ENCODE peak calls at places on chromosomes 11 and 22, in seven cellular contexts. G is aorta, M is tibial artery, L is spleen, T is neural progenitor cell, Q is fibroblast of lung, N is neuronal stem cell. B is an unnamed sample. For H3K9me3, the result is how much of the 10 kb centered on the place peaks cover.

GRCh38 chr11:19954899-19955298 is 205.4 kb downstream of the DBX1 start:
- DNase-seq in T (no peak), G (no peak), N (no peak), Q (peak), L (no peak), M (no peak), B (no peak)

GRCh38 chr11:102469196-102469821 is 16.7 kb upstream of the TMEM123 start:
- DNase-seq in L (no peak), M (no peak), T (no peak), Q (peak), N (no peak), G (no peak), B (no peak)

GRCh38 chr11:20342347-20343279 is 20.9 kb upstream of the HTATIP2 start:
- DNase-seq in L (no peak), M (no peak), G (no peak), Q (no peak), N (peak), T (peak), B (no peak)

GRCh38 chr11:27611946-27612455 is 88.3 kb downstream of the BDNF start:
- DNase-seq in N (no peak), Q (no peak), M (no peak), L (no peak), G (no peak), T (no peak), B (no peak)

GRCh38 chr11:86955111-86955673 is at the start of gene FZD4:
- DNase-seq in N (peak), L (peak), G (peak), T (peak), M (peak), Q (peak), B (peak)

GRCh38 chr22:49331878-49332277 is 495.8 kb downstream of the BRD1 start:
- DNase-seq in N (no peak), Q (no peak), T (no peak), G (peak), L (peak), M (no peak), B (no peak)

GRCh38 chr11:132604446-132604845 is 927.9 kb downstream of the OPCML start:
- DNase-seq in M (no peak), L (no peak), G (no peak), T (no peak), Q (peak), N (no peak), B (no peak)

GRCh38 chr11:114285599-114285998 is 10.6 kb upstream of the NNMT start:
- DNase-seq in G (no peak), N (no peak), Q (peak), T (no peak), L (no peak), M (peak), B (no peak)

GRCh38 chr11:8593935-8594909 is at the start of gene STK33:
- DNase-seq in G (peak), N (peak), L (peak), T (peak), M (no peak), Q (peak), B (no peak)

GRCh38 chr11:121722431-121723256 is 269.9 kb upstream of the SORL1-AS1 start:
- DNase-seq in G (peak), M (peak), T (peak), N (peak), Q (peak), L (no peak), B (no peak)

GRCh38 chr11:130411223-130411622 is 17.2 kb downstream of the ADAMTS8 start:
- DNase-seq in M (no peak), L (no peak), N (no peak), Q (no peak), G (no peak), T (no peak), B (no peak)

GRCh38 chr11:130197386-130198035 is 37.9 kb downstream of the ST14 start:
- DNase-seq in L (no peak), M (no peak), Q (no peak), N (no peak), G (no peak), T (no peak), B (no peak)

GRCh38 chr11:73429121-73429740 is 53.0 kb downstream of the RELT start:
- DNase-seq in T (no peak), N (no peak), L (no peak), G (no peak), Q (peak), M (no peak), B (no peak)

GRCh38 chr11:13216019-13217006 is 61.3 kb upstream of the BMAL1 start:
- DNase-seq in G (peak), L (no peak), N (peak), T (peak), Q (peak), M (no peak), B (no peak)

GRCh38 chr22:29813563-29813962 is 24.5 kb downstream of the ASCC2 start:
- DNase-seq in Q (peak), M (no peak), T (no peak), G (no peak), N (no peak), L (no peak), B (no peak)

GRCh38 chr11:21988477-21988876 is 204.4 kb upstream of the ANO5 start:
- DNase-seq in N (no peak), Q (no peak), G (no peak), T (no peak), L (no peak), M (no peak), B (no peak)

GRCh38 chr11:32131321-32131720 is 40.4 kb downstream of the RCN1 start:
- DNase-seq in M (no peak), L (no peak), G (no peak), Q (no peak), T (no peak), N (no peak), B (no peak)

GRCh38 chr22:47397673-47398072 is 635.2 kb downstream of the TBC1D22A start:
- DNase-seq in N (no peak), M (no peak), Q (no peak), G (peak), L (peak), T (no peak), B (no peak)

GRCh38 chr22:47401592-47401898 is 639.1 kb downstream of the TBC1D22A start:
- DNase-seq in M (no peak), L (peak), G (peak), T (no peak), Q (no peak), N (no peak), B (no peak)

GRCh38 chr22:47398491-47398890 is 636.0 kb downstream of the TBC1D22A start:
- DNase-seq in L (peak), G (peak), M (no peak), N (no peak), T (no peak), Q (no peak), B (no peak)

GRCh38 chr22:47400701-47401591 is 638.5 kb downstream of the TBC1D22A start:
- DNase-seq in L (peak), G (peak), M (no peak), T (no peak), Q (no peak), N (no peak), B (no peak)

DNA sequence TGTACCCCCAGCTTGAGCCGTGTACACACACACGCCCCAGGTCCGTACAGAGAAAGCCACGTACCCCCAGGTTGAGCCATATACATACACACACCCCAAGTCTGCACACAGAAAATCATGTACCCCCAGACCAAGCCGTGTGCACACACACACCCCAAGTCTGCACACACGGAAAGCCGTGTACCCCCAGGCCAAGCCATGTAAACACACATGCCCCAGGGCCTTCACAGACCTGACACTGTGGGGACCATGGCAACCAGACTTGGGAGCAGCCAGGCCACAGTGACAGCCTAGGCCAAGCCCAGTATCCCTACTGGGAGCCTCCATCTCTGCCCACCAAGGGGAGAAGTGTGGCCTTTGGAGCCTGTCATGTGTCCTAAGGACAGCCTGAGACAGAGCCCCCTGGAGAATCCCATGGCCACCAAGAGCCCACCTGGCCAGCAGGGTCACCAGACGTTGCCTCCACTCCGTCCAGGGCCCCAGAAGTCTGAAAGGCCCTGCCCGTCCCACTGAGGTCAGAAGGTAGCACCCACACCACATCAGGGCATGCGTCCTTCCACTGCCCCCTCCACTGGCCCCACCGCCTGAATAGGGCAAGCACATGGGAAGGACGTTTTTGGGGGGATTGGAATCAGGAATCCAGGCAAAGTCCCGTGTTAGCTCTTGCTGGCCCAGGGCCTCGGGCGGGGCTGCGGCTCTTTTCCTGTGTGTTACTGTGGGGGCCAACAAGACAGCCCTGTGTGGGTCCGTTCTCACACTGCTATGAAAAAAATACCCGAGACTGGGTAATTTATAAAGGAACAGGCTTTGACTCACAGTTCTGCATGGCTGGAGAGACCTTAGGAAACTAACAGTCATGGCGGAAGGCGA is 636.7 kb downstream of the TBC1D22A start:
- DNase-seq in T (no peak), L (peak), N (no peak), G (peak), M (no peak), Q (no peak), B (no peak)
- H3K9me3 ChIP-seq in T (under half), L (under half), N (under half), G (under half), M (under half), Q (under half), B (under half)

GRCh38 chr11:55501014-55501413 is 53.3 kb upstream of the OR4C15 start:
- DNase-seq in N (no peak), T (no peak), L (no peak), Q (no peak), M (no peak), G (no peak), B (no peak)

DNA sequence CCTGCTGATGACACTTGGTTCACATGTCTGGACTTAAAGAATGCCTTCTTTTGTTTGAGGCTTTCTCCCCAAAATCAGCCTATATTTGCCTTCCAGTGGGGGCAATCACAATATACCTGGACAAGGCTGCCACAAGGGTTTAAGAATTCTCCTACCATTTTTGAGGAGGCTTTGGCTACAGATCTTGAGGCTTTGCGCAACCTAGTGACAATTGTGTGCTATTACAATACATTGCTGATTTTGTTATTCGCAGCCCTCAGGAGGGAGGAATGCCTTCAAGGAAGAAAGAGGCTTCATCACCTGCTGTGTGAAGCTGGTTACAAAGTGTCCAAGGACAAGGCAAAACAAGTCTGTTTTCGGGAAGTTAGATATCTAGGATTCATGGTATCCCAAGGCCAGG is 50.8 kb upstream of the OR4C15 start:
- DNase-seq in N (no peak), G (no peak), Q (no peak), M (no peak), L (no peak), T (no peak), B (no peak)
- H3K9me3 ChIP-seq in N (under half), G (under half), Q (under half), M (under half), L (half or more), T (under half), B (under half)

GRCh38 chr11:99670268-99670667 is 649.5 kb downstream of the CNTN5 start:
- DNase-seq in N (no peak), Q (no peak), T (no peak), M (no peak), G (no peak), L (no peak), B (no peak)
- H3K9me3 ChIP-seq in N (under half), Q (under half), T (under half), M (under half), G (under half), L (under half), B (under half)

DNA sequence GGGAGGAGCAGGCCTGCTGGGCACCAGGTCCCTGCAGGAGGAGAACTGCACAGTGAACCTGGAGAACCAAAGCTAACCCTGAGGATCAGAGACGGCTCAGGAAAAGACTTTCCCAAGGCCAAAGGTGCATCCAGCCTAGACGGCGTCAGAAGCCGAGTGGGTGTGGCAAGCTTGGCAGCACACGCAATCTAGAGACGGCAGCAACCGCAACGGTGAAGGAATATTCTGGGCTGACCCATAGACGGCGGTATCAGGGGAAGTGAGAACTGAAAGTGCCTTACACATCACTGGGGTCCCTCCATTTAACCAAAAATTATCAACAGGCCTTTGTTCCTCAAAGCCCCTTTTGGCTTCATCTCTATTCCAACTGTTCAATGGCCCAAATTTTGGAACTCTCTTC is 26.2 kb downstream of the SPATA19 start:
- DNase-seq in L (no peak), N (no peak), M (no peak), G (no peak), T (no peak), Q (no peak), B (no peak)
- H3K9me3 ChIP-seq in L (under half), N (under half), M (under half), G (under half), T (under half), Q (under half), B (under half)

GRCh38 chr22:20644071-20644642 is 129.8 kb upstream of the SERPIND1 start:
- DNase-seq in N (no peak), L (no peak), M (no peak), G (no peak), Q (no peak), T (no peak), B (no peak)
- H3K9me3 ChIP-seq in N (under half), L (under half), M (under half), G (under half), Q (under half), T (under half), B (under half)

DNA sequence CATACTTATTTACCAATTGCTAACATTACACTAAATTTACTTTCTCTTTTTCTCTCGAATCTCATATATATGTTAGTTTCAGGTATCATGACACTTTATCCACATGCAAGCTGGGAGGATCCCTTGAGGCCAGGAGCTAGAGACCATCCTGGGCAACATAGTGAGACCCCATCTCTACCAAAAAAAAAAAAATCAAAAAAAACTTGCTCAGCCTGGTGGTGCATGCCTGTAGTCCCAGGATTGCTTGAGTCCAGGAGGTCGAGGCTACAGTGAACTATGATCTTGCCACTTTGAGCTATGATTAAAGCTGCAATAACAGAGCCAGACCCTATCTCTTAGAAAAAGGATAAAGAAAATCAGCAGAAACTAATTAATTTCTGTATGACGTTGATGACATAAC is 3.8 kb upstream of the UPK3A start:
- DNase-seq in M (no peak), L (no peak), G (no peak), Q (no peak), T (no peak), N (no peak), B (no peak)
- H3K9me3 ChIP-seq in M (under half), L (under half), G (under half), Q (under half), T (under half), N (under half), B (under half)

DNA sequence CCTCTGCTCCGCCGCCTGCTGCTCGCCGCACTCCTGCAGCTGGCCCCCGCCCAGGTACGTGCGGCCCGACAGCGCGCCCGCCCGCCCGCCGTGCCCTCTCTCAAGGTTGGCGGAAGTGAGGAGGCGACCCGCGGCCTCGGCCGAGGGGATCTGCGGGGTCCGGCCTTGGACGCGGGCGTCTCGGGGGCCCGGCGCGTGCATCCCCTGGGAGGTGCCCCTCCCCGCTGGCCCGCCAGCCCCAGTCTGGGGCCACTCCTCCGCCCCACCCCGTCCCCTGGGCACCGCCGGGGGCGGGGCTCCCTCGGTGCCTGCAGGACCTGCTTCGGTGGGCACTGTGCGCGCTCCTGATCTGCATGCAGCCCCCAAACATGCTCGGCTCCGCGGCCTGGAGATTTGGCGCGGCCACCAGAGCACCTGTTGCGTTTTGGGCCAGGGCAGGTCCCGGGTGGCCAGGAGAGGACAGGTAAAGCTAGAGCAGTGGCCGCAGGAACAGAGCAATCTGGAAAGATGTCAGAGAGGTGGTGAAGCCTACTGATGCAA is 526 bp downstream of the VEGFB start:
- DNase-seq in N (no peak), G (peak), Q (no peak), T (peak), M (peak), L (peak), B (peak)
- H3K9me3 ChIP-seq in N (under half), G (under half), Q (under half), T (under half), M (under half), L (under half), B (under half)

DNA sequence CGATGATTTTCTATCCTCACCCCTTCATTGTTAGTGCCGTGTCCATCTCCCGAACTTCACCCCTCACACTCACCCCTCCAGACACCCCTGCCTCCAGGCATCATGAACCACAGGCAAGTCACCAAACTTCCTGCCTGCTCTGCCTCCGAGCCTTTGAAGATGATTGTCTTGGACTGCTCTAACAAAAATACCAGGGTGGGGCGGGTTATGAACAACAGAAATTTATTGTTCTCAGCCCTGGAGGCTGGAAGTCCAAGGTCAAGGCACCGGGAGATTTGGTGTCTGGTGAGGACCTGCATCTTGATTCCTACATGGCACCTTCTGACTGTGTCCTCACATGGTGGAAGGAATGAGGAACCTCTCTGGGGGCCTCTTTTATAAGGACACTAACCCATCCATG is 1508.3 kb downstream of the TBC1D22A start:
- DNase-seq in N (no peak), M (no peak), G (no peak), Q (no peak), T (no peak), L (no peak), B (no peak)
- H3K9me3 ChIP-seq in N (under half), M (under half), G (under half), Q (under half), T (under half), L (under half), B (under half)